ENCODE peak calls at places on chromosomes 16 and 17, in eight cellular contexts. T is left ventricle myocardium inferior; P is tibial nerve; B is CD8-positive, alpha-beta T cell; K is stimulated activated CD4-positive, alpha-beta T cell treated with anti-CD3 and anti-CD28 coated beads, TNF-alpha, amount 100 ng/mL, for 48 hours; X is small intestine; J is fibroblast of lung; W is ovary. H is an unnamed sample.

GRCh38 chr16:68384293-68385255 is 63.7 kb downstream of the SMPD3 start:
- DNase-seq in T (no peak), P (no peak), B (no peak), K (no peak), X (peak; percentile 45), J (no peak), W (no peak), H (no peak)

GRCh38 chr17:58788199-58788598 is 32.5 kb downstream of the PPM1E start:
- DNase-seq in T (no peak), P (no peak), B (no peak), K (no peak), X (no peak), J (no peak), W (no peak), H (no peak)

GRCh38 chr17:60594747-60595146 is 5.2 kb upstream of the PPM1D start:
- DNase-seq in T (no peak), P (no peak), B (no peak), K (no peak), X (no peak), J (no peak), W (no peak), H (no peak)

GRCh38 chr17:42554250-42555121 is 1.8 kb downstream of the HSD17B1 start:
- DNase-seq in T (peak; percentile 92), P (peak; percentile 77), B (peak; percentile 81), K (peak; percentile 50), X (peak; percentile 82), J (peak; percentile 83), W (peak; percentile 94), H (peak; percentile 84)

GRCh38 chr16:27403601-27403992 is 1.6 kb downstream of the IL21R start:
- DNase-seq in T (no peak), P (no peak), B (no peak), K (no peak), X (no peak), J (no peak), W (no peak), H (no peak)

GRCh38 chr17:28716740-28717577 is 709 bp downstream of the RAB34 start:
- DNase-seq in T (peak; percentile 34), P (no peak), B (peak; percentile 21), K (no peak), X (no peak), J (peak; percentile 48), W (peak; percentile 75), H (peak; percentile 49)

GRCh38 chr16:57167951-57168350 is 17.9 kb downstream of the PSME3IP1 start:
- DNase-seq in T (no peak), P (no peak), B (no peak), K (no peak), X (peak; percentile 51), J (peak; percentile 77), W (no peak), H (peak; percentile 76)

GRCh38 chr17:42184717-42185496 is at the start of gene HCRT:
- DNase-seq in T (no peak), P (no peak), B (no peak), K (no peak), X (peak; percentile 69), J (no peak), W (no peak), H (no peak)

GRCh38 chr16:53131363-53132071 is 76.7 kb downstream of the CHD9 start:
- DNase-seq in T (peak; percentile 59), P (peak; percentile 40), B (peak; percentile 44), K (peak; percentile 48), X (peak; percentile 73), J (peak; percentile 43), W (peak; percentile 75), H (peak; percentile 69)

GRCh38 chr17:82296511-82297279 is 20.7 kb downstream of the CD7 start:
- DNase-seq in T (no peak), P (no peak), B (no peak), K (no peak), X (no peak), J (no peak), W (no peak), H (no peak)

GRCh38 chr17:77783991-77784820 is 174.3 kb upstream of the TNRC6C start:
- DNase-seq in T (no peak), P (no peak), B (peak; percentile 70), K (peak; percentile 32), X (peak; percentile 18), J (no peak), W (no peak), H (no peak)